ENCODE peak calls at places on chromosomes 2 and 18, in four cellular contexts. M, I, L and P are unnamed samples.

GRCh38 chr2:138219961-138220360 is 255.7 kb downstream of the HNMT start:
- DNase-seq in I (no peak), M (no peak), L (no peak), P (no peak)

GRCh38 chr18:26621161-26622026 is 73.0 kb upstream of the KCTD1 start:
- DNase-seq in M (peak), L (peak), I (peak), P (peak)

GRCh38 chr2:62178741-62179271 is 17.1 kb upstream of the B3GNT2 start:
- DNase-seq in L (no peak), I (no peak), M (peak), P (no peak)

GRCh38 chr18:77360315-77361186 is 110.9 kb downstream of the GALR1 start:
- DNase-seq in M (no peak), I (no peak), L (no peak), P (no peak)

GRCh38 chr2:237193436-237193835 is 107.7 kb downstream of the COPS8 start:
- DNase-seq in M (no peak), I (no peak), L (no peak), P (no peak)

GRCh38 chr18:48663931-48664847 is 125.4 kb downstream of the CTIF start:
- DNase-seq in I (peak), L (peak), M (peak), P (peak)

GRCh38 chr2:217289909-217290283 is 430.0 kb upstream of the TNP1 start:
- DNase-seq in M (peak), L (peak), I (no peak), P (no peak)

GRCh38 chr2:110973275-110973674 is 147.4 kb upstream of the BCL2L11 start:
- DNase-seq in L (no peak), M (no peak), I (no peak), P (no peak)

GRCh38 chr2:212904646-212905045 is 246.8 kb downstream of the IKZF2 start:
- DNase-seq in M (no peak), I (no peak), L (no peak), P (no peak)

GRCh38 chr18:54852780-54853675 is 24.8 kb downstream of the RAB27B start:
- DNase-seq in L (no peak), I (no peak), M (no peak), P (no peak)

GRCh38 chr2:190717764-190718651 is 69.1 kb downstream of the NAB1 start:
- DNase-seq in M (no peak), I (no peak), L (no peak), P (no peak)

GRCh38 chr2:191740016-191740419 is 62.1 kb downstream of the NABP1 start:
- DNase-seq in I (no peak), L (no peak), M (no peak), P (no peak)

GRCh38 chr2:70633508-70633907 is 79.9 kb upstream of the TGFA start:
- DNase-seq in L (no peak), M (no peak), I (no peak), P (no peak)